ENCODE peak calls at places on chromosome 22, in five cellular contexts. Y, K, N, D and M are unnamed samples.

GRCh38 chr22:19805821-19806212 is 45.2 kb downstream of the TBX1 start:
- DNase-seq in Y (no peak), K (no peak), N (no peak), D (no peak), M (peak; percentile 4)

GRCh38 chr22:50169774-50170341 is 673 bp upstream of the PANX2 start:
- DNase-seq in Y (no peak), K (no peak), N (peak; percentile 47), D (peak; percentile 31), M (no peak)

GRCh38 chr22:19193879-19194278 is 15.3 kb upstream of the SLC25A1 start:
- DNase-seq in Y (no peak), K (no peak), N (no peak), D (no peak), M (no peak)

GRCh38 chr22:30426395-30427353 is 1.1 kb downstream of the MTFP1 start:
- DNase-seq in Y (peak; percentile 64), K (peak; percentile 84), N (peak; percentile 84), D (peak; percentile 72), M (peak; percentile 94)

GRCh38 chr22:37202001-37202555 is 10.2 kb downstream of the SSTR3 start:
- DNase-seq in Y (no peak), K (no peak), N (peak; percentile 40), D (no peak), M (no peak)

GRCh38 chr22:49039625-49040024 is 788.0 kb downstream of the BRD1 start:
- DNase-seq in Y (no peak), K (no peak), N (peak; percentile 34), D (no peak), M (no peak)

GRCh38 chr22:24865508-24865907 is 59.5 kb downstream of the SGSM1 start:
- DNase-seq in Y (no peak), K (no peak), N (no peak), D (no peak), M (peak; percentile 35)

GRCh38 chr22:17106161-17106784 is 14.9 kb downstream of the TMEM121B start:
- DNase-seq in Y (no peak), K (no peak), N (peak; percentile 56), D (no peak), M (no peak)

GRCh38 chr22:22369962-22370265 is 125.3 kb downstream of the VPREB1 start:
- DNase-seq in Y (no peak), K (no peak), N (no peak), D (no peak), M (no peak)

GRCh38 chr22:48896766-48897637 is 930.7 kb downstream of the BRD1 start:
- DNase-seq in Y (no peak), K (no peak), N (no peak), D (no peak), M (no peak)

GRCh38 chr22:35328472-35328885 is 28.8 kb downstream of the TOM1 start:
- DNase-seq in Y (no peak), K (no peak), N (peak; percentile 70), D (no peak), M (no peak)

GRCh38 chr22:23913306-23913660 is 19.1 kb downstream of the MIF start:
- DNase-seq in Y (no peak), K (no peak), N (no peak), D (no peak), M (no peak)

GRCh38 chr22:48660795-48661740 is 1166.6 kb downstream of the BRD1 start:
- DNase-seq in Y (no peak), K (no peak), N (no peak), D (no peak), M (no peak)

GRCh38 chr22:46791201-46791731 is 28.8 kb downstream of the TBC1D22A start:
- DNase-seq in Y (no peak), K (no peak), N (peak; percentile 84), D (no peak), M (peak; percentile 53)

GRCh38 chr22:38861927-38862326 is 10.1 kb downstream of the CBX6 start:
- DNase-seq in Y (no peak), K (no peak), N (no peak), D (no peak), M (no peak)

GRCh38 chr22:50544078-50544745 is 1.5 kb upstream of the KLHDC7B start:
- DNase-seq in Y (no peak), K (no peak), N (peak; percentile 81), D (no peak), M (peak; percentile 91)

GRCh38 chr22:44589831-44590230 is 91.8 kb upstream of the RTL6 start:
- DNase-seq in Y (no peak), K (no peak), N (no peak), D (no peak), M (no peak)

GRCh38 chr22:24566899-24567511 is 11.2 kb downstream of the SNRPD3 start:
- DNase-seq in Y (no peak), K (no peak), N (no peak), D (no peak), M (no peak)

GRCh38 chr22:49597428-49598039 is 230.1 kb downstream of the BRD1 start:
- DNase-seq in Y (no peak), K (no peak), N (no peak), D (no peak), M (no peak)

GRCh38 chr22:48144318-48144717 is 1381.9 kb downstream of the TBC1D22A start:
- DNase-seq in Y (no peak), K (no peak), N (no peak), D (no peak), M (no peak)

GRCh38 chr22:35299717-35300497 is at the start of gene TOM1:
- DNase-seq in Y (peak; percentile 94), K (peak; percentile 93), N (peak; percentile 98), D (peak; percentile 97), M (peak; percentile 98)

GRCh38 chr22:49663311-49663711 is 164.4 kb downstream of the BRD1 start:
- DNase-seq in Y (no peak), K (no peak), N (peak; percentile 59), D (peak; percentile 7), M (no peak)

GRCh38 chr22:22687638-22688500 is 43.5 kb downstream of the GGTLC2 start:
- DNase-seq in Y (no peak), K (no peak), N (no peak), D (peak; percentile 47), M (peak; percentile 34)

GRCh38 chr22:42868751-42869251 is 11.7 kb upstream of the ARFGAP3 start:
- DNase-seq in Y (no peak), K (no peak), N (peak; percentile 90), D (no peak), M (peak; percentile 45)

DNA sequence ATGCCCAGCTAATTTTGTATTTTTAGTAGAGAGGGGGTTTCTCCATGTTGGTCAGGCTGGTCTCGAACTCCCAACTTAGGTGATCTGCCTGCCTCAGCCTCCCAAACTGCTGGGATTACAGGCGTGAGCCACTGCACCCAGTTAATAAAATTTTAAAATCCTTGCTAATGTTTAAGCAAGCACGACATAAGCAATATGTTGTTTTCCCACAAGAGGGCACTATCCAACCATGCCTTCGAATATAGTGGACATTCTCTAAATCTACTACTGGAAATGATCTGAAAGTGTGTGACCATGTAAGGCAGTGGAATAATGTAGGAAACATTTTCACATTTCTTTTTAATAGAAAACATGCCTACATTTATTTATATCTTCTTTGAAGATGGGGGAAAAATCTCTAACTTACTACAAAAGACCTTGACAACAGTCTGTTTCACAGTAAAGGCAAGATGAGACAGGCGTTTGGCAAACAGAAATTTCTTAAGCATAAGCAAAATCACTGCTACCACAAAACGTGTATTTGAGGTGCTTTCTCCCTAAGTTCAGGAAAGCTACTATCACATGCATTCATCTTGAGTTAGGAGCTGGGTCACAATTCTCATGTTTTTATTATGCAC is 38.2 kb downstream of the PITPNB start:
- DNase-seq in Y (no peak), K (no peak), N (no peak), D (peak; percentile 40), M (no peak)
- H3K36me3 ChIP-seq in Y (peaks cover 7% of the 10 kb centered on the region), K (peaks cover 6% of the 10 kb centered on the region), N (no peaks in the 10 kb centered on the region), D (no peaks in the 10 kb centered on the region), M (no peaks in the 10 kb centered on the region)

GRCh38 chr22:20857838-20858614 is 585 bp downstream of the PI4KA start:
- DNase-seq in Y (peak; percentile 27), K (peak; percentile 72), N (peak; percentile 95), D (peak; percentile 91), M (peak; percentile 85)

GRCh38 chr22:20862540-20862939 is 3.7 kb downstream of the SNAP29 start:
- DNase-seq in Y (no peak), K (no peak), N (no peak), D (no peak), M (no peak)

GRCh38 chr22:20858615-20859416 is at the start of the genes PI4KA and SNAP29:
- DNase-seq in Y (peak; percentile 90), K (peak; percentile 87), N (peak; percentile 100), D (peak; percentile 99), M (peak; percentile 99)

GRCh38 chr22:20857247-20857643 is 1.4 kb downstream of the PI4KA start:
- DNase-seq in Y (no peak), K (no peak), N (no peak), D (no peak), M (no peak)

DNA sequence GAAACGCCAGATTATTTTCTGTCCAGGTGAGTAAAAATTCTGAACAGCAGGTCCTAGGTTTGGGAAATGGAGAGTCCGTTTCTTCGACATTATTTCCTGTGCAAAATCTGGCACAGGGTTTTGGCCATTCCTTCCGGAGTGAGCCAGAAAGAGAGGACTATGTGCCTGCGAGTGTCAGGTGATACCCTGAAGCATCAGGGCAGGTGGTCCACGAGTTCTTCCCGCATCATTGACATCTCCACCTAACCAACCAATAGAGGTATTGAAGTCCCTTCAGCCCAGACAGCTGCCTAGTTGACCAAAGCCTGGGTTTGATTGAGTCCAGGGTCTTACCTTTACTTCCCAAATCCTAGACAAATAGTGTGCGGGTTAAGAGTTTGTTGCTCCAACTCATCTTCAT is 808 bp downstream of the SNAP29 start:
- DNase-seq in Y (no peak), K (no peak), N (no peak), D (no peak), M (no peak)
- TF ChIP-seq EP300 in Y (no peak), K (no peak), N (no peak), D (no peak), M (no peak)

GRCh38 chr22:31764785-31765184 is 11.0 kb downstream of the DEPDC5 start:
- DNase-seq in Y (no peak), K (no peak), N (no peak), D (no peak), M (no peak)

DNA sequence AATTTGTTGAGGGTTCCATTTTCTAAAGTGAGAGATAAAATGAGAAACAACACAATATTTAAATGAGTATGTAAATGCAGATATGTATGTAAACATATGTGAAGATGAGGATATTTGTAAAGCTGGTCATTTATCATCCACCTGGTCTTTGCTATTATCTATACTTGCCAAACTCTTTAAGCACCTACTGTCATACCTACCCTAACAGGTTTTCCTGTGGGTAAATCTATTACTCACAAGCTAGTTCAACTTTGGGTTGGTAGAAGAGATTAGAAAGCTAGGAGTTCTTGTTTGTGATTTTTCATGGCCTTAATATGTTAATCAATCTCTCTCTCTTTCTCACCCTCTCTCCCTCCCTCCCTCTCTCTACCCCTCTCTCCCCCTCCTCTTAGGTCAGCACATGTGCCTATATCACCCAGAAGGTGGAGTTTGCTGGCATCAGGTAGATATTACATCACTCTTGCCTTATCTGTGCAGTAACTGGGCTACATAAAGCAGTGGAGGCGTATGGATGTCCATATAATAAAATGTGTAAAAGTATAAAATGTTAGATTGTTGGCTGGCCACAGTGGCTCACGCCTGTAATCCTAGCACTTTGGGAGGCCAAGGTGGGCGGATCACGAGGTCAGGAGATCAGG is 14.7 kb downstream of the DEPDC5 start:
- DNase-seq in Y (no peak), K (no peak), N (no peak), D (no peak), M (no peak)
- H3K36me3 ChIP-seq in Y (peaks cover 2% of the 10 kb centered on the region), K (peaks cover 11% of the 10 kb centered on the region), N (peaks cover 95% of the 10 kb centered on the region), D (no peaks in the 10 kb centered on the region), M (peaks cover 69% of the 10 kb centered on the region)

DNA sequence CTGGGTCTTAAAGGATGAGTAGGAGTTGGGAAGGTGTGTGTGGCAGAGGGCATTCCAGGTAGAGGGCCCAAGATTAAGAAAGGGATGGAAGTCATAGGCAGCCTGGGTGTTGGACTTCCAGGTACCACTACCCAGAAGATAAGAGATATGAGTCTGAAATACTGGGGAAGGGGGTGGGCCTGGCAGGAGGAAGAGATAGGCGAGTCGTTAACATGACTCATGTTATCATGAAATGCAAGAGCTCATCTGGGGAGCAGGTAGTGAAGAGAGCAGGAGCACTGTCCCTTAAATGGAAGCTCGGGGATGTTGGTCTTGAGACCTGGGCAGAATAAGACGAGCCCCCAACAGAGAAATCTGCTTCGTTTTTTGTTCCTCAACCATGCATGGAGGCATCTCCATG is 10.2 kb downstream of the ZC3H7B start:
- DNase-seq in Y (no peak), K (no peak), N (no peak), D (no peak), M (no peak)
- TF ChIP-seq EP300 in Y (no peak), K (no peak), N (no peak), D (no peak), M (no peak)